ENCODE peak calls at places on chromosomes 4 and X, in four cellular contexts. G, T, O and M are unnamed samples.
A peak's percentile ranks its signal among the peaks of the same experiment; 100 is the strongest.

GRCh38 chr4:68176500-68176899 is 46.8 kb upstream of the TMPRSS11F start:
- DNase-seq in T (no peak), O (no peak), G (no peak), M (no peak)

GRCh38 chr4:15774020-15774420 is 4.1 kb upstream of the CD38 start:
- DNase-seq in G (peak; percentile 58), O (no peak), T (no peak), M (no peak)

GRCh38 chr4:7656244-7656800 is 221.6 kb upstream of the PSAPL1 start:
- DNase-seq in O (no peak), T (no peak), G (no peak), M (no peak)

GRCh38 chrX:47179221-47179927 is 14.3 kb upstream of the UBA1 start:
- DNase-seq in T (peak; percentile 6), G (peak; percentile 22), O (no peak), M (no peak)

GRCh38 chr4:52869196-52869595 is 7.1 kb downstream of the RASL11B start:
- DNase-seq in G (peak; percentile 28), O (no peak), T (peak; percentile 25), M (no peak)

GRCh38 chrX:18351774-18352173 is 2.7 kb downstream of the SCML2 start:
- DNase-seq in O (no peak), T (no peak), G (no peak), M (no peak)

GRCh38 chrX:130211415-130212186 is 39.8 kb downstream of the RAB33A start:
- DNase-seq in T (no peak), G (no peak), O (no peak), M (no peak)

GRCh38 chrX:17654116-17654515 is 83.2 kb upstream of the SCML1 start:
- DNase-seq in G (no peak), T (no peak), O (no peak), M (no peak)

GRCh38 chrX:37383313-37383712 is 34.1 kb downstream of the PRRG1 start:
- DNase-seq in G (no peak), O (no peak), T (no peak), M (no peak)

GRCh38 chr4:7536876-7537275 is 102.1 kb upstream of the PSAPL1 start:
- DNase-seq in T (no peak), O (no peak), G (no peak), M (no peak)

GRCh38 chr4:10535900-10536299 is 78.7 kb upstream of the ZNF518B start:
- DNase-seq in G (no peak), O (no peak), T (no peak), M (no peak)

GRCh38 chr4:26802790-26803189 is 57.9 kb upstream of the STIM2 start:
- DNase-seq in G (no peak), T (no peak), O (no peak), M (no peak)

GRCh38 chr4:185709802-185710486 is 102.0 kb downstream of the SORBS2 start:
- DNase-seq in T (no peak), O (peak; percentile 9), G (peak; percentile 78), M (no peak)

GRCh38 chr4:23904639-23905061 is 14.8 kb upstream of the PPARGC1A start:
- DNase-seq in G (no peak), T (no peak), O (no peak), M (no peak)

GRCh38 chr4:26372525-26373172 is 51.8 kb downstream of the RBPJ start:
- DNase-seq in T (no peak), O (no peak), G (peak; percentile 92), M (no peak)

GRCh38 chr4:74793757-74794340 is 474 bp downstream of the BTC start:
- DNase-seq in T (peak; percentile 7), O (peak; percentile 23), G (peak; percentile 22), M (no peak)